ENCODE peak calls at places on chromosome 21, in four cellular contexts. One of them, this sample, is unnamed.

GRCh38 chr21:17389311-17389710 is 123.5 kb upstream of the CXADR start:
- DNase-seq in GM23338: no peak
- DNase-seq in tibial artery: no peak
- DNase-seq in GM13977: no peak
- DNase-seq in this sample: no peak

GRCh38 chr21:35153671-35154070 is 104.6 kb upstream of the RUNX1 start:
- DNase-seq in GM23338: no peak
- DNase-seq in GM13977: no peak
- DNase-seq in tibial artery: no peak
- DNase-seq in this sample: no peak

GRCh38 chr21:18517905-18518566 is 114.5 kb upstream of the TMPRSS15 start:
- DNase-seq in GM23338: no peak
- DNase-seq in GM13977: no peak
- DNase-seq in tibial artery: no peak
- DNase-seq in this sample: no peak

GRCh38 chr21:46060596-46061061 is 37.3 kb upstream of the COL6A2 start:
- DNase-seq in GM13977: no peak
- DNase-seq in GM23338: no peak
- DNase-seq in tibial artery: peak
- DNase-seq in this sample: no peak

GRCh38 chr21:15423676-15424445 is 305.9 kb upstream of the USP25 start:
- DNase-seq in tibial artery: no peak
- DNase-seq in GM13977: no peak
- DNase-seq in GM23338: peak
- DNase-seq in this sample: no peak

GRCh38 chr21:15768853-15769252 is 39.1 kb downstream of the USP25 start:
- DNase-seq in tibial artery: no peak
- DNase-seq in GM23338: no peak
- DNase-seq in GM13977: no peak
- DNase-seq in this sample: no peak

GRCh38 chr21:29125199-29125598 is 5.2 kb upstream of the MAP3K7CL start:
- DNase-seq in GM13977: peak
- DNase-seq in GM23338: no peak
- DNase-seq in tibial artery: no peak
- DNase-seq in this sample: peak

GRCh38 chr21:28480091-28480869 is 512.4 kb downstream of the LTN1 start:
- DNase-seq in GM23338: no peak
- DNase-seq in tibial artery: no peak
- DNase-seq in GM13977: no peak
- DNase-seq in this sample: no peak

GRCh38 chr21:34075099-34075425 is 1.7 kb downstream of the MRPS6 start:
- DNase-seq in GM23338: no peak
- DNase-seq in tibial artery: no peak
- DNase-seq in GM13977: no peak
- DNase-seq in this sample: no peak

GRCh38 chr21:21851657-21852056 is 853.4 kb downstream of the NCAM2 start:
- DNase-seq in GM13977: no peak
- DNase-seq in tibial artery: no peak
- DNase-seq in GM23338: no peak
- DNase-seq in this sample: no peak

GRCh38 chr21:25801217-25802015 is 66.6 kb downstream of the GABPA start:
- DNase-seq in GM13977: peak
- DNase-seq in GM23338: peak
- DNase-seq in tibial artery: peak
- DNase-seq in this sample: peak

GRCh38 chr21:34948157-34948556 is 100.9 kb downstream of the RUNX1 start:
- DNase-seq in tibial artery: no peak
- DNase-seq in GM13977: no peak
- DNase-seq in GM23338: no peak
- DNase-seq in this sample: no peak

GRCh38 chr21:18840239-18840638 is 436.7 kb upstream of the TMPRSS15 start:
- DNase-seq in GM13977: no peak
- DNase-seq in GM23338: peak
- DNase-seq in tibial artery: no peak
- DNase-seq in this sample: no peak

GRCh38 chr21:39362733-39363132 is 13.8 kb upstream of the HMGN1 start:
- DNase-seq in GM23338: no peak
- DNase-seq in GM13977: no peak
- DNase-seq in tibial artery: no peak
- DNase-seq in this sample: no peak

GRCh38 chr21:17673261-17674020 is 60.7 kb upstream of the BTG3 start:
- DNase-seq in GM13977: no peak
- DNase-seq in GM23338: peak
- DNase-seq in tibial artery: no peak
- DNase-seq in this sample: no peak

GRCh38 chr21:25999935-26000582 is 170.5 kb downstream of the APP start:
- DNase-seq in tibial artery: no peak
- DNase-seq in GM13977: no peak
- DNase-seq in GM23338: peak
- DNase-seq in this sample: no peak

GRCh38 chr21:40165671-40166070 is 298.4 kb downstream of the PCP4 start:
- DNase-seq in GM13977: no peak
- DNase-seq in tibial artery: no peak
- DNase-seq in GM23338: peak
- DNase-seq in this sample: no peak

GRCh38 chr21:46369520-46370235 is 45.7 kb downstream of the PCNT start:
- DNase-seq in tibial artery: no peak
- DNase-seq in GM13977: no peak
- DNase-seq in GM23338: no peak
- DNase-seq in this sample: peak

GRCh38 chr21:39669485-39669884 is 56.7 kb downstream of the B3GALT5 start:
- DNase-seq in GM23338: no peak
- DNase-seq in GM13977: no peak
- DNase-seq in tibial artery: no peak
- DNase-seq in this sample: no peak

GRCh38 chr21:25977068-25977611 is 193.4 kb downstream of the APP start:
- DNase-seq in tibial artery: no peak
- DNase-seq in GM23338: no peak
- DNase-seq in GM13977: no peak
- DNase-seq in this sample: no peak

GRCh38 chr21:33936221-33937038 is 20.8 kb upstream of the ATP5PO start:
- DNase-seq in tibial artery: peak
- DNase-seq in GM23338: peak
- DNase-seq in GM13977: no peak
- DNase-seq in this sample: no peak

GRCh38 chr21:35257413-35257812 is 208.3 kb upstream of the RUNX1 start:
- DNase-seq in tibial artery: peak
- DNase-seq in GM23338: no peak
- DNase-seq in GM13977: no peak
- DNase-seq in this sample: no peak

GRCh38 chr21:33801424-33802405 is 113.9 kb downstream of the ATP5PO start:
- DNase-seq in tibial artery: no peak
- DNase-seq in GM23338: peak
- DNase-seq in GM13977: no peak
- DNase-seq in this sample: no peak

GRCh38 chr21:18289876-18290275 is 45.2 kb downstream of the CHODL start:
- DNase-seq in GM23338: no peak
- DNase-seq in tibial artery: no peak
- DNase-seq in GM13977: no peak
- DNase-seq in this sample: no peak

GRCh38 chr21:36658926-36659325 is 40.0 kb upstream of the SIM2 start:
- DNase-seq in GM13977: no peak
- DNase-seq in tibial artery: no peak
- DNase-seq in GM23338: no peak
- DNase-seq in this sample: no peak

GRCh38 chr21:36657999-36658398 is 40.9 kb upstream of the SIM2 start:
- DNase-seq in GM23338: no peak
- DNase-seq in tibial artery: no peak
- DNase-seq in GM13977: no peak
- DNase-seq in this sample: no peak

GRCh38 chr21:36663033-36663855 is 35.7 kb upstream of the SIM2 start:
- DNase-seq in GM13977: no peak
- DNase-seq in tibial artery: no peak
- DNase-seq in GM23338: no peak
- DNase-seq in this sample: no peak

GRCh38 chr21:36664678-36665022 is 34.3 kb upstream of the SIM2 start:
- DNase-seq in GM13977: no peak
- DNase-seq in GM23338: no peak
- DNase-seq in tibial artery: no peak
- DNase-seq in this sample: no peak

GRCh38 chr21:36661511-36662309 is 37.2 kb upstream of the SIM2 start:
- DNase-seq in tibial artery: no peak
- DNase-seq in GM13977: no peak
- DNase-seq in GM23338: peak
- DNase-seq in this sample: no peak
- TF ChIP-seq CTCF in tibial artery: no peak
- TF ChIP-seq CTCF in GM13977: no peak
- TF ChIP-seq CTCF in GM23338: peak
- TF ChIP-seq CTCF in this sample: no peak

DNA sequence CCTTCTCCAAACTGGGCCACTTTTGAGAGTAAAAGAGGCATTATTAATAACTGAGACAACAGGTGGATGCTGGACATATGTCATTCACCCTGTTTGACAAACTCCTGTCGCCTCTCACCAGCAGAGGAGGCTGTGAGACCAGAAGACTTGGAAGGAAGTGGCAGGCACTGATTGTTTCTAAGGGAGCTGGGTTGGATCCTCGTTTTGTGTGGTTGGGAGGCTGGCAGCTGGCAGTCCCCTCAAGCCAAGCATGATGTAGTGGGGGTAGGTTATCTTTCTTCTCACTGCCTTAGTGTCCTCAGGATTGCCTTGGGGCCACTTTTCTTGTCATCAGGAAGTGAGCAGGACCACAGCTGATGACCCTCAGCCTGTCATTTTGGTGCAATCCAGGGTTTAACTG is 86.5 kb upstream of the KCNJ15 start:
- DNase-seq in tibial artery: peak
- DNase-seq in GM23338: peak
- DNase-seq in GM13977: no peak
- DNase-seq in this sample: no peak
- TF ChIP-seq CTCF in tibial artery: peak
- TF ChIP-seq CTCF in GM23338: peak
- TF ChIP-seq CTCF in GM13977: peak
- TF ChIP-seq CTCF in this sample: peak

DNA sequence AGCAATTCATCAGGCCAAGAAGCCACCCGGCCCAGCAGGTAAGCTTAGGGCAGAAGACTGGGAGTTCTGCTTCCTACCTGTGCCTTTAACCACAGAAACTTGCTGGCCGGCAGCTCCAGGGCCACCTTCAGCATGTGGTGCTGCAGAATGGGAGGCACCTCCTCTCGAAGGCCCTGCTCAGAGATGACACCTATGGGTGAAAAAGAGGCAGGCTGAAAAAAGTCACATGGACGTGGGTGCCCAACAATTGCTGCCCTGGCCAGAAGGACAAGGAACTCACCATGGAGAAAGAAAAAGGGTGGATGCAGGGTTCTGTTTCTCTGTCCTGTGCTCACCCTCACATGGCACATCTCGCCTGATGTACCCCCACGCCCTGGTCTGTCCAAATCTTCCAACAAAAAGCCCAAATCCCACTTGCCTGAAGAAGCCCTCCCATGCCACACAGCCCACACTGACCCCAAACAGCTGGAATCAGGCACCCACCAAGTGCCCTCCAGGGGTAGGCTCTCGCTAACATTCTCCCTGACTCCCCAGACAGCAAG is 33.0 kb downstream of the URB1 start:
- DNase-seq in GM13977: no peak
- DNase-seq in tibial artery: no peak
- DNase-seq in GM23338: no peak
- DNase-seq in this sample: no peak
- TF ChIP-seq CTCF in GM13977: peak
- TF ChIP-seq CTCF in tibial artery: no peak
- TF ChIP-seq CTCF in GM23338: no peak
- TF ChIP-seq CTCF in this sample: no peak

GRCh38 chr21:44653656-44654575 is 543 bp downstream of the KRTAP12-4 start:
- DNase-seq in GM23338: no peak
- DNase-seq in GM13977: no peak
- DNase-seq in tibial artery: no peak
- DNase-seq in this sample: no peak
- TF ChIP-seq CTCF in GM23338: no peak
- TF ChIP-seq CTCF in GM13977: no peak
- TF ChIP-seq CTCF in tibial artery: no peak
- TF ChIP-seq CTCF in this sample: no peak

This sample was measured in GM13976.